ENCODE peak calls at places on chromosomes 2 and 18, in four cellular contexts. W, X, C and Z are unnamed samples.

GRCh38 chr2:155494744-155495143 is 796.2 kb downstream of the KCNJ3 start:
- DNase-seq in X (no peak), W (no peak), C (no peak), Z (no peak)

GRCh38 chr2:181077128-181077709 is 96.8 kb downstream of the UBE2E3 start:
- DNase-seq in C (no peak), X (no peak), W (peak; percentile 53), Z (no peak)

GRCh38 chr2:190571666-190572065 is 37.1 kb upstream of the NEMP2 start:
- DNase-seq in X (no peak), C (no peak), W (no peak), Z (no peak)

GRCh38 chr2:214765180-214765579 is 44.3 kb downstream of the BARD1 start:
- DNase-seq in C (no peak), X (no peak), W (no peak), Z (no peak)

GRCh38 chr18:11909597-11910026 is 1.5 kb upstream of the MPPE1 start:
- DNase-seq in W (no peak), C (no peak), X (no peak), Z (no peak)

GRCh38 chr2:159088906-159089305 is 120.5 kb downstream of the TANC1 start:
- DNase-seq in X (no peak), W (no peak), C (no peak), Z (no peak)

GRCh38 chr2:215652432-215652831 is 216.6 kb upstream of the FN1 start:
- DNase-seq in W (no peak), X (no peak), C (no peak), Z (no peak)

GRCh38 chr2:53600835-53601234 is 166.8 kb upstream of the CHAC2 start:
- DNase-seq in C (no peak), X (no peak), W (no peak), Z (peak; percentile 7)

GRCh38 chr2:241811209-241811951 is 2.4 kb downstream of the NEU4 start:
- DNase-seq in C (peak; percentile 16), X (peak; percentile 83), W (no peak), Z (no peak)

GRCh38 chr2:38279201-38279600 is 97.9 kb downstream of the ATL2 start:
- DNase-seq in W (no peak), X (no peak), C (no peak), Z (no peak)

GRCh38 chr2:109382236-109382930 is 231.4 kb downstream of the SEPTIN10 start:
- DNase-seq in C (peak; percentile 11), W (no peak), X (peak; percentile 17), Z (no peak)

GRCh38 chr2:46208766-46209165 is 88.4 kb upstream of the EPAS1 start:
- DNase-seq in X (no peak), W (no peak), C (no peak), Z (no peak)

GRCh38 chr18:26298107-26298506 is 71.9 kb downstream of the TAF4B start:
- DNase-seq in X (no peak), W (no peak), C (no peak), Z (no peak)

GRCh38 chr2:205654878-205655601 is 27.3 kb upstream of the NRP2 start:
- DNase-seq in W (no peak), C (no peak), X (no peak), Z (no peak)

GRCh38 chr2:159214325-159214865 is 72.1 kb downstream of the WDSUB1 start:
- DNase-seq in C (no peak), X (no peak), W (no peak), Z (no peak)

GRCh38 chr2:208097801-208098200 is 26.5 kb downstream of the CRYGD start:
- DNase-seq in C (no peak), X (no peak), W (no peak), Z (no peak)

GRCh38 chr18:46256078-46256477 is 151.9 kb downstream of the HAUS1 start:
- DNase-seq in W (no peak), C (no peak), X (no peak), Z (no peak)

GRCh38 chr2:102029952-102030351 is 38.2 kb downstream of the IL1R2 start:
- DNase-seq in W (no peak), X (no peak), C (no peak), Z (no peak)

GRCh38 chr2:197372582-197372981 is 62.0 kb upstream of the ANKRD44 start:
- DNase-seq in W (no peak), X (no peak), C (no peak), Z (no peak)

GRCh38 chr2:127535422-127535901 is at the start of gene MYO7B:
- DNase-seq in W (no peak), X (no peak), C (no peak), Z (no peak)

GRCh38 chr2:84435331-84436081 is 23.6 kb downstream of the SUCLG1 start:
- DNase-seq in C (no peak), W (no peak), X (peak; percentile 23), Z (no peak)

GRCh38 chr2:88657131-88657530 is 29.9 kb upstream of the EIF2AK3 start:
- DNase-seq in C (no peak), W (no peak), X (no peak), Z (no peak)

GRCh38 chr2:182360012-182360662 is 66.7 kb downstream of the PDE1A start:
- DNase-seq in X (peak; percentile 44), C (peak; percentile 61), W (peak; percentile 80), Z (no peak)

GRCh38 chr18:11323359-11323819 is 174.0 kb upstream of the PIEZO2 start:
- DNase-seq in X (no peak), C (no peak), W (peak; percentile 61), Z (no peak)

GRCh38 chr2:196177124-196177523 is 5.7 kb upstream of the STK17B start:
- DNase-seq in C (no peak), X (no peak), W (no peak), Z (no peak)

GRCh38 chr2:196173505-196173904 is 2.1 kb upstream of the STK17B start:
- DNase-seq in X (no peak), W (no peak), C (no peak), Z (no peak)

GRCh38 chr2:196174424-196174823 is 3.0 kb upstream of the STK17B start:
- DNase-seq in W (no peak), C (no peak), X (no peak), Z (no peak)

GRCh38 chr2:196172976-196173375 is 1.6 kb upstream of the STK17B start:
- DNase-seq in X (no peak), W (no peak), C (no peak), Z (no peak)

GRCh38 chr2:196176142-196176738 is 4.9 kb upstream of the STK17B start:
- DNase-seq in C (no peak), X (no peak), W (no peak), Z (no peak)
- TF ChIP-seq POLR2A in C (no peak), X (no peak), W (no peak), Z (no peak)

GRCh38 chr2:64852771-64853241 is 136.4 kb upstream of the SLC1A4 start:
- DNase-seq in X (no peak), W (no peak), C (no peak), Z (no peak)
- TF ChIP-seq POLR2A in X (no peak), W (no peak), C (no peak), Z (no peak)

GRCh38 chr2:230712443-230713330 is at the start of gene CAB39:
- DNase-seq in C (peak; percentile 87), W (peak; percentile 86), X (peak; percentile 93), Z (peak; percentile 80)
- TF ChIP-seq POLR2A in C (peak; percentile 91), W (peak; percentile 58), X (peak; percentile 83), Z (peak; percentile 75)

DNA sequence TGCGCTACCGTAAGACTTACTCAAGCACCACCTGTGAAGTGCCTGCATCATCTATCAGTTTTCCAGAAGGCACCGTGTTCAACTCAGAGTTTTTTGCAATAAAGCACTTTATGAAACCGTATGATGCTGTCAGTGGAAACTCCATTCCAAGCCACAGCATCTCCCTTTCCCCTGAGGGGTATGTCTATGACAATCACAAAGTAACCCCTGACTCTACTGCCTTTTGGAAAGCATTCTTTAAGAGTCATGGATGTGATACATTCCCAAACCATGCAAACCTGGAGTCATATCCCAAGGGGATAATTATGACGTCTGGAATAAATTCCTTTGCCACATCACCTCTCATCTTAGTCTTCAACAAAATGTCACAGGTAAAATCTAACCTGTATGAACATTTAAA is 39.2 kb downstream of the UNC50 start:
- DNase-seq in W (no peak), C (no peak), X (no peak), Z (no peak)
- TF ChIP-seq POLR2A in W (no peak), C (no peak), X (no peak), Z (no peak)

GRCh38 chr2:46131-46470 is 204 bp downstream of the FAM110C start:
- DNase-seq in C (no peak), W (no peak), X (no peak), Z (no peak)
- TF ChIP-seq POLR2A in C (peak; percentile 47), W (no peak), X (no peak), Z (no peak)

GRCh38 chr18:63040788-63041410 is 278.7 kb downstream of the BCL2 start:
- DNase-seq in C (no peak), X (no peak), W (no peak), Z (no peak)
- TF ChIP-seq POLR2A in C (no peak), X (no peak), W (no peak), Z (no peak)

DNA sequence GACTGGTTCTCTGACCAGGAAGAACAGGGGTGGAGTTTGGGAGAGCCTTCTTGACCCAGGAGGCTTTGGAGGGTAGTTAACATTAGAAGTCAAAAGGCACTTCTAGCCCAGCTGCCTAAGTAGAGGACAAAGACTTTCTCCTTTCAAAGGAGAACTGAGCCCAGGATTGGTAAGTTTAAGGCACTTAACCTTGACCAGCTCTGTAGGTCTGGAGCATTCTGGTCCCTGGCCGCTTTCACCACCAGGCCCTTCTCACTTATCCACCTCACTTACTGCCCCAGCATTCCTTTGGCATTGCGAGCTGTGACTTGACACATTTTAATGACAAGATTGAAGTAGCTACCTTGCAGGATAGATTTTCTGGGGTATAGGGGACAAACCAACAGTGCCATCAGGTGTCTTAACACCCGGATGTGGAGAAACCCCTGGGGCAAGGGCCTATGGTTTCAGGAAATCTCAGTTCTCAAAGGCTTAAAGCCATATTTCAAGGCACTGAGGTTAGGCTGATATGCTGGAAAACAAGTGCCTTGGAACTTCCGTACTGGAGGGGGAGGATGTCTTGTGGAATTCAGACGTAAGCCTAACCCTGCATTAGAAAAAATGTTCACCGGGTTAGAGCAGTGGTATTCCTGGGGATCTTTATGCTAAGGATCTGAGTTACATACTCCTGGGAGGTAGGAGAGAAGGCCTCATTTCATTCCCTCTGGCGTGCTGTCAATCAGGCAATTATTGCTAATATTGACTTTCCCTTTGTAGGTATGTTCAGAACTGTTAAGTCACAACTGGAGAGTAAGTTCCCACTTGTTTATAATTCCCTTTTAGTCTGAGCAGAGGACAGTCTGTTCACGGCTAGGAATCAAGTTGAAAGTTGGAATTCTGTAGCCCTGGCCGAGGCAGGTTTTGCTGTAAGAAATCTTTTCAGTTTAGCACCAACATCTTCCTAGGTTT is 4.3 kb downstream of the C2orf68 start:
- DNase-seq in W (no peak), C (no peak), X (no peak), Z (no peak)
- TF ChIP-seq POLR2A in W (no peak), C (no peak), X (no peak), Z (no peak)